ENCODE peak calls at places on chromosomes 6 and 20, in six cellular contexts. One of them, this sample, is unnamed.

GRCh38 chr6:125165256-125165655 is 11.7 kb downstream of the TPD52L1 start:
- DNase-seq in A549: no peak
- DNase-seq in KBM-7: no peak
- DNase-seq in HT1080: peak
- DNase-seq in stimulated activated CD4-positive, alpha-beta T cell treated with anti-CD3 and anti-CD28 coated beads, Interleukin-1b, Interleukin-23, amount 100 ng/mL, for 4 hours: no peak
- DNase-seq in CD4-positive, alpha-beta memory T cell: no peak
- DNase-seq in this sample: no peak

GRCh38 chr20:48180637-48181036 is 395.4 kb upstream of the SULF2 start:
- DNase-seq in A549: peak
- DNase-seq in KBM-7: no peak
- DNase-seq in HT1080: no peak
- DNase-seq in stimulated activated CD4-positive, alpha-beta T cell treated with anti-CD3 and anti-CD28 coated beads, Interleukin-1b, Interleukin-23, amount 100 ng/mL, for 4 hours: no peak
- DNase-seq in CD4-positive, alpha-beta memory T cell: no peak
- DNase-seq in this sample: no peak

GRCh38 chr6:28587746-28588075 is 62.0 kb downstream of the GPX5 start:
- DNase-seq in A549: no peak
- DNase-seq in KBM-7: no peak
- DNase-seq in HT1080: no peak
- DNase-seq in stimulated activated CD4-positive, alpha-beta T cell treated with anti-CD3 and anti-CD28 coated beads, Interleukin-1b, Interleukin-23, amount 100 ng/mL, for 4 hours: no peak
- DNase-seq in CD4-positive, alpha-beta memory T cell: no peak
- DNase-seq in this sample: no peak

GRCh38 chr20:59385461-59385860 is 85.0 kb downstream of the EDN3 start:
- DNase-seq in A549: peak
- DNase-seq in KBM-7: no peak
- DNase-seq in HT1080: no peak
- DNase-seq in stimulated activated CD4-positive, alpha-beta T cell treated with anti-CD3 and anti-CD28 coated beads, Interleukin-1b, Interleukin-23, amount 100 ng/mL, for 4 hours: no peak
- DNase-seq in CD4-positive, alpha-beta memory T cell: peak
- DNase-seq in this sample: no peak

GRCh38 chr6:137087902-137088301 is 43.1 kb upstream of the IL20RA start:
- DNase-seq in A549: no peak
- DNase-seq in KBM-7: no peak
- DNase-seq in HT1080: no peak
- DNase-seq in stimulated activated CD4-positive, alpha-beta T cell treated with anti-CD3 and anti-CD28 coated beads, Interleukin-1b, Interleukin-23, amount 100 ng/mL, for 4 hours: no peak
- DNase-seq in CD4-positive, alpha-beta memory T cell: no peak
- DNase-seq in this sample: no peak

GRCh38 chr6:134626131-134626530 is 308.2 kb upstream of the SGK1 start:
- DNase-seq in A549: peak
- DNase-seq in KBM-7: no peak
- DNase-seq in HT1080: peak
- DNase-seq in stimulated activated CD4-positive, alpha-beta T cell treated with anti-CD3 and anti-CD28 coated beads, Interleukin-1b, Interleukin-23, amount 100 ng/mL, for 4 hours: no peak
- DNase-seq in CD4-positive, alpha-beta memory T cell: no peak
- DNase-seq in this sample: no peak

GRCh38 chr6:129493396-129493902 is 216.5 kb downstream of the ARHGAP18 start:
- DNase-seq in A549: no peak
- DNase-seq in KBM-7: no peak
- DNase-seq in HT1080: peak
- DNase-seq in stimulated activated CD4-positive, alpha-beta T cell treated with anti-CD3 and anti-CD28 coated beads, Interleukin-1b, Interleukin-23, amount 100 ng/mL, for 4 hours: no peak
- DNase-seq in CD4-positive, alpha-beta memory T cell: no peak
- DNase-seq in this sample: peak

GRCh38 chr6:81988446-81988845 is 236.0 kb upstream of the TENT5A start:
- DNase-seq in A549: no peak
- DNase-seq in KBM-7: no peak
- DNase-seq in HT1080: no peak
- DNase-seq in stimulated activated CD4-positive, alpha-beta T cell treated with anti-CD3 and anti-CD28 coated beads, Interleukin-1b, Interleukin-23, amount 100 ng/mL, for 4 hours: no peak
- DNase-seq in CD4-positive, alpha-beta memory T cell: no peak
- DNase-seq in this sample: no peak

GRCh38 chr6:70601014-70601413 is 34.3 kb downstream of the SDHAF4 start:
- DNase-seq in A549: no peak
- DNase-seq in KBM-7: no peak
- DNase-seq in HT1080: no peak
- DNase-seq in stimulated activated CD4-positive, alpha-beta T cell treated with anti-CD3 and anti-CD28 coated beads, Interleukin-1b, Interleukin-23, amount 100 ng/mL, for 4 hours: no peak
- DNase-seq in CD4-positive, alpha-beta memory T cell: no peak
- DNase-seq in this sample: no peak

GRCh38 chr20:18637296-18637695 is 49.4 kb downstream of the DTD1 start:
- DNase-seq in A549: no peak
- DNase-seq in KBM-7: no peak
- DNase-seq in HT1080: no peak
- DNase-seq in stimulated activated CD4-positive, alpha-beta T cell treated with anti-CD3 and anti-CD28 coated beads, Interleukin-1b, Interleukin-23, amount 100 ng/mL, for 4 hours: no peak
- DNase-seq in CD4-positive, alpha-beta memory T cell: no peak
- DNase-seq in this sample: no peak

GRCh38 chr6:15025416-15025815 is 220.5 kb upstream of the JARID2 start:
- DNase-seq in A549: no peak
- DNase-seq in KBM-7: no peak
- DNase-seq in HT1080: no peak
- DNase-seq in stimulated activated CD4-positive, alpha-beta T cell treated with anti-CD3 and anti-CD28 coated beads, Interleukin-1b, Interleukin-23, amount 100 ng/mL, for 4 hours: no peak
- DNase-seq in CD4-positive, alpha-beta memory T cell: no peak
- DNase-seq in this sample: no peak

GRCh38 chr6:166738778-166739654 is 112.0 kb upstream of the RPS6KA2 start:
- DNase-seq in A549: no peak
- DNase-seq in KBM-7: no peak
- DNase-seq in HT1080: no peak
- DNase-seq in stimulated activated CD4-positive, alpha-beta T cell treated with anti-CD3 and anti-CD28 coated beads, Interleukin-1b, Interleukin-23, amount 100 ng/mL, for 4 hours: no peak
- DNase-seq in CD4-positive, alpha-beta memory T cell: no peak
- DNase-seq in this sample: no peak

GRCh38 chr6:157561037-157561790 is 180.2 kb downstream of the ZDHHC14 start:
- DNase-seq in A549: no peak
- DNase-seq in KBM-7: no peak
- DNase-seq in HT1080: no peak
- DNase-seq in stimulated activated CD4-positive, alpha-beta T cell treated with anti-CD3 and anti-CD28 coated beads, Interleukin-1b, Interleukin-23, amount 100 ng/mL, for 4 hours: no peak
- DNase-seq in CD4-positive, alpha-beta memory T cell: no peak
- DNase-seq in this sample: no peak

GRCh38 chr20:34709044-34709835 is 5.1 kb downstream of the TP53INP2 start:
- DNase-seq in A549: peak
- DNase-seq in KBM-7: peak
- DNase-seq in HT1080: peak
- DNase-seq in stimulated activated CD4-positive, alpha-beta T cell treated with anti-CD3 and anti-CD28 coated beads, Interleukin-1b, Interleukin-23, amount 100 ng/mL, for 4 hours: peak
- DNase-seq in CD4-positive, alpha-beta memory T cell: peak
- DNase-seq in this sample: peak

GRCh38 chr20:53159144-53159543 is 187.0 kb downstream of the TSHZ2 start:
- DNase-seq in A549: no peak
- DNase-seq in KBM-7: no peak
- DNase-seq in HT1080: no peak
- DNase-seq in stimulated activated CD4-positive, alpha-beta T cell treated with anti-CD3 and anti-CD28 coated beads, Interleukin-1b, Interleukin-23, amount 100 ng/mL, for 4 hours: no peak
- DNase-seq in CD4-positive, alpha-beta memory T cell: no peak
- DNase-seq in this sample: no peak

GRCh38 chr6:127302728-127303675 is 36.3 kb downstream of the RNF146 start:
- DNase-seq in A549: peak
- DNase-seq in KBM-7: peak
- DNase-seq in HT1080: peak
- DNase-seq in stimulated activated CD4-positive, alpha-beta T cell treated with anti-CD3 and anti-CD28 coated beads, Interleukin-1b, Interleukin-23, amount 100 ng/mL, for 4 hours: peak
- DNase-seq in CD4-positive, alpha-beta memory T cell: peak
- DNase-seq in this sample: no peak

GRCh38 chr20:45337367-45338120 is 10.7 kb downstream of the SDC4 start:
- DNase-seq in A549: peak
- DNase-seq in KBM-7: no peak
- DNase-seq in HT1080: peak
- DNase-seq in stimulated activated CD4-positive, alpha-beta T cell treated with anti-CD3 and anti-CD28 coated beads, Interleukin-1b, Interleukin-23, amount 100 ng/mL, for 4 hours: no peak
- DNase-seq in CD4-positive, alpha-beta memory T cell: no peak
- DNase-seq in this sample: no peak

GRCh38 chr6:118542184-118542952 is 5.7 kb upstream of the PLN start:
- DNase-seq in A549: no peak
- DNase-seq in KBM-7: no peak
- DNase-seq in HT1080: peak
- DNase-seq in stimulated activated CD4-positive, alpha-beta T cell treated with anti-CD3 and anti-CD28 coated beads, Interleukin-1b, Interleukin-23, amount 100 ng/mL, for 4 hours: no peak
- DNase-seq in CD4-positive, alpha-beta memory T cell: no peak
- DNase-seq in this sample: no peak

GRCh38 chr6:140779341-140779740 is 1353.4 kb upstream of the GJE1 start:
- DNase-seq in A549: no peak
- DNase-seq in KBM-7: no peak
- DNase-seq in HT1080: no peak
- DNase-seq in stimulated activated CD4-positive, alpha-beta T cell treated with anti-CD3 and anti-CD28 coated beads, Interleukin-1b, Interleukin-23, amount 100 ng/mL, for 4 hours: no peak
- DNase-seq in CD4-positive, alpha-beta memory T cell: no peak
- DNase-seq in this sample: no peak

GRCh38 chr20:61169870-61170269 is 82.2 kb upstream of the CDH4 start:
- DNase-seq in A549: no peak
- DNase-seq in KBM-7: no peak
- DNase-seq in HT1080: no peak
- DNase-seq in stimulated activated CD4-positive, alpha-beta T cell treated with anti-CD3 and anti-CD28 coated beads, Interleukin-1b, Interleukin-23, amount 100 ng/mL, for 4 hours: no peak
- DNase-seq in CD4-positive, alpha-beta memory T cell: no peak
- DNase-seq in this sample: no peak

GRCh38 chr6:16276991-16277981 is 38.9 kb downstream of the GMPR start:
- DNase-seq in A549: peak
- DNase-seq in KBM-7: peak
- DNase-seq in HT1080: peak
- DNase-seq in stimulated activated CD4-positive, alpha-beta T cell treated with anti-CD3 and anti-CD28 coated beads, Interleukin-1b, Interleukin-23, amount 100 ng/mL, for 4 hours: no peak
- DNase-seq in CD4-positive, alpha-beta memory T cell: no peak
- DNase-seq in this sample: peak

GRCh38 chr6:47071681-47072080 is 29.5 kb upstream of the ADGRF1 start:
- DNase-seq in A549: no peak
- DNase-seq in KBM-7: no peak
- DNase-seq in HT1080: no peak
- DNase-seq in stimulated activated CD4-positive, alpha-beta T cell treated with anti-CD3 and anti-CD28 coated beads, Interleukin-1b, Interleukin-23, amount 100 ng/mL, for 4 hours: no peak
- DNase-seq in CD4-positive, alpha-beta memory T cell: no peak
- DNase-seq in this sample: no peak

GRCh38 chr6:135995160-135995898 is 143.8 kb downstream of the PDE7B start:
- DNase-seq in A549: peak
- DNase-seq in KBM-7: no peak
- DNase-seq in HT1080: peak
- DNase-seq in stimulated activated CD4-positive, alpha-beta T cell treated with anti-CD3 and anti-CD28 coated beads, Interleukin-1b, Interleukin-23, amount 100 ng/mL, for 4 hours: no peak
- DNase-seq in CD4-positive, alpha-beta memory T cell: no peak
- DNase-seq in this sample: no peak

GRCh38 chr6:169411722-169412121 is 158.1 kb upstream of the THBS2 start:
- DNase-seq in A549: no peak
- DNase-seq in KBM-7: peak
- DNase-seq in HT1080: no peak
- DNase-seq in stimulated activated CD4-positive, alpha-beta T cell treated with anti-CD3 and anti-CD28 coated beads, Interleukin-1b, Interleukin-23, amount 100 ng/mL, for 4 hours: no peak
- DNase-seq in CD4-positive, alpha-beta memory T cell: no peak
- DNase-seq in this sample: no peak

GRCh38 chr20:62921119-62921687 is 5.1 kb downstream of the DIDO1 start:
- DNase-seq in A549: peak
- DNase-seq in KBM-7: peak
- DNase-seq in HT1080: peak
- DNase-seq in stimulated activated CD4-positive, alpha-beta T cell treated with anti-CD3 and anti-CD28 coated beads, Interleukin-1b, Interleukin-23, amount 100 ng/mL, for 4 hours: peak
- DNase-seq in CD4-positive, alpha-beta memory T cell: peak
- DNase-seq in this sample: peak

GRCh38 chr6:37059344-37060194 is 54.1 kb downstream of the FGD2 start:
- DNase-seq in A549: peak
- DNase-seq in KBM-7: peak
- DNase-seq in HT1080: peak
- DNase-seq in stimulated activated CD4-positive, alpha-beta T cell treated with anti-CD3 and anti-CD28 coated beads, Interleukin-1b, Interleukin-23, amount 100 ng/mL, for 4 hours: no peak
- DNase-seq in CD4-positive, alpha-beta memory T cell: no peak
- DNase-seq in this sample: peak

GRCh38 chr6:17974570-17975368 is 12.7 kb downstream of the KIF13A start:
- DNase-seq in A549: no peak
- DNase-seq in KBM-7: no peak
- DNase-seq in HT1080: no peak
- DNase-seq in stimulated activated CD4-positive, alpha-beta T cell treated with anti-CD3 and anti-CD28 coated beads, Interleukin-1b, Interleukin-23, amount 100 ng/mL, for 4 hours: no peak
- DNase-seq in CD4-positive, alpha-beta memory T cell: no peak
- DNase-seq in this sample: no peak

GRCh38 chr6:37612475-37612874 is 85.2 kb downstream of the MDGA1 start:
- DNase-seq in A549: no peak
- DNase-seq in KBM-7: no peak
- DNase-seq in HT1080: peak
- DNase-seq in stimulated activated CD4-positive, alpha-beta T cell treated with anti-CD3 and anti-CD28 coated beads, Interleukin-1b, Interleukin-23, amount 100 ng/mL, for 4 hours: no peak
- DNase-seq in CD4-positive, alpha-beta memory T cell: no peak
- DNase-seq in this sample: no peak

GRCh38 chr6:135322427-135323201 is 141.5 kb downstream of the MYB start:
- DNase-seq in A549: no peak
- DNase-seq in KBM-7: no peak
- DNase-seq in HT1080: no peak
- DNase-seq in stimulated activated CD4-positive, alpha-beta T cell treated with anti-CD3 and anti-CD28 coated beads, Interleukin-1b, Interleukin-23, amount 100 ng/mL, for 4 hours: no peak
- DNase-seq in CD4-positive, alpha-beta memory T cell: no peak
- DNase-seq in this sample: no peak

GRCh38 chr20:16574656-16575355 is 1.6 kb upstream of the KIF16B start:
- DNase-seq in A549: peak
- DNase-seq in KBM-7: peak
- DNase-seq in HT1080: no peak
- DNase-seq in stimulated activated CD4-positive, alpha-beta T cell treated with anti-CD3 and anti-CD28 coated beads, Interleukin-1b, Interleukin-23, amount 100 ng/mL, for 4 hours: peak
- DNase-seq in CD4-positive, alpha-beta memory T cell: peak
- DNase-seq in this sample: peak

GRCh38 chr6:3337521-3338350 is 79.0 kb downstream of the PSMG4 start:
- DNase-seq in A549: peak
- DNase-seq in KBM-7: peak
- DNase-seq in HT1080: peak
- DNase-seq in stimulated activated CD4-positive, alpha-beta T cell treated with anti-CD3 and anti-CD28 coated beads, Interleukin-1b, Interleukin-23, amount 100 ng/mL, for 4 hours: no peak
- DNase-seq in CD4-positive, alpha-beta memory T cell: no peak
- DNase-seq in this sample: peak

GRCh38 chr6:76708641-76709331 is 636.3 kb upstream of the IMPG1 start:
- DNase-seq in A549: no peak
- DNase-seq in KBM-7: no peak
- DNase-seq in HT1080: no peak
- DNase-seq in stimulated activated CD4-positive, alpha-beta T cell treated with anti-CD3 and anti-CD28 coated beads, Interleukin-1b, Interleukin-23, amount 100 ng/mL, for 4 hours: no peak
- DNase-seq in CD4-positive, alpha-beta memory T cell: no peak
- DNase-seq in this sample: no peak

GRCh38 chr6:123570813-123571684 is 65.7 kb downstream of the TRDN start:
- DNase-seq in A549: no peak
- DNase-seq in KBM-7: no peak
- DNase-seq in HT1080: no peak
- DNase-seq in stimulated activated CD4-positive, alpha-beta T cell treated with anti-CD3 and anti-CD28 coated beads, Interleukin-1b, Interleukin-23, amount 100 ng/mL, for 4 hours: no peak
- DNase-seq in CD4-positive, alpha-beta memory T cell: no peak
- DNase-seq in this sample: no peak

GRCh38 chr6:6529275-6529674 is 59.2 kb upstream of the LY86 start:
- DNase-seq in A549: no peak
- DNase-seq in KBM-7: no peak
- DNase-seq in HT1080: no peak
- DNase-seq in stimulated activated CD4-positive, alpha-beta T cell treated with anti-CD3 and anti-CD28 coated beads, Interleukin-1b, Interleukin-23, amount 100 ng/mL, for 4 hours: no peak
- DNase-seq in CD4-positive, alpha-beta memory T cell: no peak
- DNase-seq in this sample: no peak

GRCh38 chr6:157531169-157531985 is 150.4 kb downstream of the ZDHHC14 start:
- DNase-seq in A549: no peak
- DNase-seq in KBM-7: no peak
- DNase-seq in HT1080: no peak
- DNase-seq in stimulated activated CD4-positive, alpha-beta T cell treated with anti-CD3 and anti-CD28 coated beads, Interleukin-1b, Interleukin-23, amount 100 ng/mL, for 4 hours: no peak
- DNase-seq in CD4-positive, alpha-beta memory T cell: no peak
- DNase-seq in this sample: no peak

GRCh38 chr6:146788115-146788514 is 189.3 kb downstream of the ADGB start:
- DNase-seq in A549: no peak
- DNase-seq in KBM-7: no peak
- DNase-seq in HT1080: no peak
- DNase-seq in stimulated activated CD4-positive, alpha-beta T cell treated with anti-CD3 and anti-CD28 coated beads, Interleukin-1b, Interleukin-23, amount 100 ng/mL, for 4 hours: no peak
- DNase-seq in CD4-positive, alpha-beta memory T cell: no peak
- DNase-seq in this sample: no peak

GRCh38 chr6:52201493-52201892 is 15.3 kb downstream of the IL17A start:
- DNase-seq in A549: no peak
- DNase-seq in KBM-7: no peak
- DNase-seq in HT1080: no peak
- DNase-seq in stimulated activated CD4-positive, alpha-beta T cell treated with anti-CD3 and anti-CD28 coated beads, Interleukin-1b, Interleukin-23, amount 100 ng/mL, for 4 hours: no peak
- DNase-seq in CD4-positive, alpha-beta memory T cell: no peak
- DNase-seq in this sample: no peak